ENCODE peak calls at places on chromosomes 12 and 14, in four cellular contexts. Z, Q, A and M are unnamed samples.

GRCh38 chr12:120496353-120497340 is 734 bp downstream of the DYNLL1 start:
- DNase-seq in Z (peak), Q (peak), A (peak), M (no peak)

GRCh38 chr12:97837401-97837800 is 374.8 kb downstream of the RMST start:
- DNase-seq in Z (no peak), Q (no peak), A (no peak), M (no peak)

GRCh38 chr12:44446181-44446580 is 429.9 kb downstream of the NELL2 start:
- DNase-seq in Z (no peak), Q (no peak), A (no peak), M (no peak)

GRCh38 chr12:89542912-89543592 is 17.2 kb upstream of the POC1B start:
- DNase-seq in Z (peak), Q (peak), A (no peak), M (peak)

GRCh38 chr14:99384446-99385417 is 95.9 kb downstream of the SETD3 start:
- DNase-seq in Z (no peak), Q (no peak), A (no peak), M (no peak)

GRCh38 chr12:6647083-6647604 is at the start of gene ACRBP:
- DNase-seq in Z (peak), Q (peak), A (peak), M (no peak)

GRCh38 chr12:131751335-131751734 is 40.4 kb downstream of the SFSWAP start:
- DNase-seq in Z (no peak), Q (no peak), A (no peak), M (no peak)

GRCh38 chr12:76766161-76766560 is 2.2 kb downstream of the ZDHHC17 start:
- DNase-seq in Z (no peak), Q (no peak), A (no peak), M (no peak)

GRCh38 chr14:81005540-81006228 is 50.3 kb downstream of the TSHR start:
- DNase-seq in Z (no peak), Q (no peak), A (no peak), M (no peak)

GRCh38 chr12:24039113-24039525 is 89.6 kb upstream of the SOX5 start:
- DNase-seq in Z (no peak), Q (no peak), A (no peak), M (no peak)

GRCh38 chr14:58078068-58078467 is 73.9 kb downstream of the ARMH4 start:
- DNase-seq in Z (no peak), Q (no peak), A (no peak), M (peak)

GRCh38 chr12:66423290-66423689 is 121.0 kb downstream of the HELB start:
- DNase-seq in Z (no peak), Q (no peak), A (no peak), M (no peak)

GRCh38 chr14:50937325-50937724 is 7.0 kb downstream of the PYGL start:
- DNase-seq in Z (no peak), Q (no peak), A (no peak), M (no peak)

GRCh38 chr12:6960291-6961277 is 9.4 kb downstream of the PTPN6 start:
- DNase-seq in Z (peak), Q (peak), A (peak), M (no peak)

GRCh38 chr12:20451759-20452158 is 83.4 kb downstream of the PDE3A start:
- DNase-seq in Z (no peak), Q (no peak), A (no peak), M (peak)

GRCh38 chr12:79886917-79887519 is 47.9 kb downstream of the PPP1R12A start:
- DNase-seq in Z (no peak), Q (no peak), A (no peak), M (no peak)

GRCh38 chr12:3310271-3311026 is 180.6 kb upstream of the PRMT8 start:
- DNase-seq in Z (no peak), Q (no peak), A (no peak), M (no peak)

GRCh38 chr12:89828575-89828974 is 119.9 kb upstream of the ATP2B1 start:
- DNase-seq in Z (no peak), Q (no peak), A (no peak), M (no peak)

GRCh38 chr12:79549531-79550271 is 141.1 kb downstream of the PAWR start:
- DNase-seq in Z (no peak), Q (no peak), A (no peak), M (no peak)

GRCh38 chr12:49578471-49579112 is 10.7 kb upstream of the MCRS1 start:
- DNase-seq in Z (no peak), Q (no peak), A (peak), M (no peak)

GRCh38 chr12:127654383-127654985 is 612.5 kb upstream of the TMEM132C start:
- DNase-seq in Z (no peak), Q (no peak), A (no peak), M (no peak)

GRCh38 chr12:94218244-94218643 is 69.9 kb downstream of the PLXNC1 start:
- DNase-seq in Z (no peak), Q (no peak), A (no peak), M (no peak)

GRCh38 chr12:94677778-94678177 is 27.4 kb upstream of the TMCC3 start:
- DNase-seq in Z (no peak), Q (no peak), A (no peak), M (no peak)

GRCh38 chr14:21647380-21647779 is 6.3 kb upstream of the OR4E2 start:
- DNase-seq in Z (no peak), Q (no peak), A (no peak), M (no peak)

GRCh38 chr14:49033131-49033530 is 553.0 kb downstream of the RPS29 start:
- DNase-seq in Z (no peak), Q (no peak), A (no peak), M (no peak)

GRCh38 chr12:14138495-14138894 is 157.1 kb upstream of the GRIN2B start:
- DNase-seq in Z (no peak), Q (no peak), A (no peak), M (no peak)

GRCh38 chr12:82627799-82628198 is 58.9 kb upstream of the TMTC2 start:
- DNase-seq in Z (no peak), Q (no peak), A (no peak), M (peak)

GRCh38 chr14:32531942-32532341 is 202.8 kb downstream of the AKAP6 start:
- DNase-seq in Z (no peak), Q (no peak), A (no peak), M (no peak)

GRCh38 chr12:64098709-64099354 is 123.3 kb downstream of the KICS2 start:
- DNase-seq in Z (no peak), Q (peak), A (no peak), M (no peak)

GRCh38 chr12:76543831-76544347 is 15.7 kb downstream of the OSBPL8 start:
- DNase-seq in Z (no peak), Q (no peak), A (no peak), M (no peak)

GRCh38 chr12:123752046-123752445 is 10.1 kb upstream of the DNAH10 start:
- DNase-seq in Z (no peak), Q (no peak), A (no peak), M (no peak)

GRCh38 chr14:61564623-61565091 is 130.7 kb upstream of the HIF1A start:
- DNase-seq in Z (no peak), Q (no peak), A (no peak), M (peak)

GRCh38 chr12:43066471-43066870 is 476.9 kb upstream of the PRICKLE1 start:
- DNase-seq in Z (no peak), Q (no peak), A (no peak), M (no peak)

GRCh38 chr14:99461411-99461810 is 19.2 kb downstream of the SETD3 start:
- DNase-seq in Z (no peak), Q (no peak), A (no peak), M (no peak)

GRCh38 chr12:92747151-92747550 is 44.4 kb downstream of the PLEKHG7 start:
- DNase-seq in Z (no peak), Q (no peak), A (no peak), M (no peak)

GRCh38 chr12:9971158-9971557 is at the start of gene CLEC12A:
- DNase-seq in Z (no peak), Q (no peak), A (no peak), M (no peak)

GRCh38 chr12:26492406-26492805 is 297.0 kb downstream of the SSPN start:
- DNase-seq in Z (no peak), Q (no peak), A (no peak), M (no peak)

GRCh38 chr12:53452159-53453077 is 516 bp downstream of the PCBP2 start:
- DNase-seq in Z (peak), Q (peak), A (peak), M (peak)
- TF ChIP-seq POLR2A in Z (peak), Q (peak), A (no peak), M (peak)

DNA sequence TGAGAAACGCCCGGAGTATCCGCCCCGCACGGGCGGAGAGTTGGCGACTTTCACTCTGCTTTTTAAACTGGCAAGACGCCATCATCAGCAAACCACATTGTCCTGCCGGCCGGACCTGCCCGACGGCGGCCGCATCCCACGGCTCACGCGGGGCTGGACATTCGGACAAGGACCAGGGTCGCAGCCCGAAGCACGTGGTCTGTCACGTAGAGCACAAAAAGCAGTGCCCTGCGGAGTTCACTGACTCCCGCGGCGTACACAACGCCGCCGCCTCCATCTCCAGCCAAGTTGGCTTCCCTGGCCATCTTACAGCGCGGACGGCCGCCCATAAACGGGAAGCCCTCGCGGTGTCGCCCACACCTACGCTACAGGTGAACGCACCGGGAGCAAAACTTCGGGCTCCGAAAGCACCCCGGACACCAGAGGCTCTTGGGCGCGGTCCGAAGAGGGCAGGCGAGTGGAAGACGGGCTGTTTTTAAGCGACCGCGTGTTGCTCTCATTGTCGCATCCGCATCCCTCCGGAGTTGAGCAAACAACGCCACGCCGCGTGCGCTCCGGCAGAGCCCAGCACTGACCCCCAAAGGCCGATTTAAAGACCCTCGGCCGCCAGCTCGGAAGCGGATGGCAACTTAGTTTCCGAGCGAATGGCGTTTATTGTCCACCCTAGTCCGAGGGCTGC is 966 bp downstream of the SINHCAF start:
- DNase-seq in Z (peak), Q (no peak), A (peak), M (peak)
- TF ChIP-seq POLR2A in Z (peak), Q (peak), A (no peak), M (no peak)

GRCh38 chr12:62603811-62604098 is 137.1 kb downstream of the MON2 start:
- DNase-seq in Z (no peak), Q (no peak), A (no peak), M (no peak)

GRCh38 chr12:62601765-62602444 is 135.3 kb downstream of the MON2 start:
- DNase-seq in Z (no peak), Q (no peak), A (no peak), M (no peak)

GRCh38 chr12:62604373-62604772 is 137.7 kb downstream of the MON2 start:
- DNase-seq in Z (no peak), Q (no peak), A (no peak), M (no peak)

GRCh38 chr12:62603061-62603810 is 136.6 kb downstream of the MON2 start:
- DNase-seq in Z (peak), Q (peak), A (peak), M (peak)

DNA sequence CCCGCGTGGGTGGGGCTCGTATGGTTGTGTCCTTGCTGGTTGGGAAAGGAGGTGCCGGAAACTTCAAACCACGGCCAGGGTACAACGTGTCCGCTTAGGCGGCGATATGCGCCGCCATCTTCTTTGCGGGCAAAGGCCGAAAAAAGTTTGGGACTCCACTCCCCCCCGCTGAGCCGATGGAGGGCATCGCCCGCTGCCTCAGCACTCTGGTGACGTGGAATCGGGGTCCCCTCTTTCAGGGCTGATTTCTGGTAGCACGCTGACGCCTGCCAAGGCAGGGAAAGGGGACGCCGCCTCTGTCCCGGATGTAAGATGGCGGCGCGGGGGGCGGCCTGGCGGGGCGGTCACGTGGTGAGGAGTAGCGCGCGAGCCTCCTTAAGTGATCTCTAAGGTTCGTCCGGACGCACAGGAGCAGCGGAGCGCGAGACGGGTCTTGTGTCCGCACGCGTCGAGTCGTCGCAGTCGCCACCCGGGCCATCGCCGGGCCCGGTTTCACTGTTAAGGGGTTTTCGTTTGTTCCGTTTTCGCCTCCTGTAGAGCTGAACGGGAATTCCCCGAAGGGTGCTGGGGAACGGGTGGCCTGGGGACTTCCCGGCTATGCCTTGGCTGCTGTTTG is 135.9 kb downstream of the MON2 start:
- DNase-seq in Z (peak), Q (peak), A (peak), M (peak)
- TF ChIP-seq POLR2A in Z (peak), Q (peak), A (peak), M (peak)

GRCh38 chr14:35401853-35402252 is 2.7 kb downstream of the NFKBIA start:
- DNase-seq in Z (no peak), Q (peak), A (no peak), M (no peak)

GRCh38 chr14:35401422-35401729 is 3.2 kb downstream of the NFKBIA start:
- DNase-seq in Z (no peak), Q (no peak), A (no peak), M (no peak)

GRCh38 chr14:35400707-35401421 is 3.7 kb downstream of the NFKBIA start:
- DNase-seq in Z (peak), Q (no peak), A (peak), M (no peak)

GRCh38 chr14:35398095-35398584 is 6.4 kb downstream of the NFKBIA start:
- DNase-seq in Z (no peak), Q (no peak), A (no peak), M (no peak)

DNA sequence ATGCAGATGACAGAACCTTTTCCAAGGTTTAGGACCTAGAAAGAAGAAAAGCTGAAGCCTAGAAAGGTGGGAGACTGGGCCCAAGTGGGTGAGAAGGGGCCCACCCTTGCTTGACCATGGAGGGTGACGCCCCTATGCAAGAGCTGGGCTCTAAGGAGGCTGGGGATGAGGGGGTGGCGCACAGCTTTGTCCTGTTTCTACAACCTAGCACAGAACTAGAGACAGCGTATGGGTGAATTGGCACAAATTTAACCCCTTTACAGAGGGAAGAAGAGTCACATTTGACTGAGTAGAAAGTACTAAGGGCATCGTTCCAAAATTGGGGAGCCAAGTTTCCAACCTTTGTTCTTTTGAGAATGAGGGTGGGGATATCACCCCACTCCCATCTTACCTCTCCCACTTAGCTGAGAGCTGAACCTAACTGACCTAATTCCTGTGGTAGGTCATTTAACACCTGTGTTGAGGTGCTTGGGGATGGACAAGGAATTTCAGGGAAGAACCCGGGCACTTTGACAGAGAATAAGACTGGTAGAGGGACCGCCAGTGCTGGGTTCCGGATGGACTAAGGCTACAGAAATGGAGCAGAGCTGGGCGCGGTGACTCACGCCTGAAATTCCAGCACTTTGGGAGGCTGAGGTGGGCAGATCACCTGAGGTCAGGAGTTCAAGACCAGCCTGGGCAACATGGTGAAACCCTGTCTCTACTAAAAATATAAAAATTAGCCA is 5.3 kb downstream of the NFKBIA start:
- DNase-seq in Z (no peak), Q (no peak), A (no peak), M (no peak)
- TF ChIP-seq POLR2A in Z (no peak), Q (no peak), A (peak), M (no peak)

DNA sequence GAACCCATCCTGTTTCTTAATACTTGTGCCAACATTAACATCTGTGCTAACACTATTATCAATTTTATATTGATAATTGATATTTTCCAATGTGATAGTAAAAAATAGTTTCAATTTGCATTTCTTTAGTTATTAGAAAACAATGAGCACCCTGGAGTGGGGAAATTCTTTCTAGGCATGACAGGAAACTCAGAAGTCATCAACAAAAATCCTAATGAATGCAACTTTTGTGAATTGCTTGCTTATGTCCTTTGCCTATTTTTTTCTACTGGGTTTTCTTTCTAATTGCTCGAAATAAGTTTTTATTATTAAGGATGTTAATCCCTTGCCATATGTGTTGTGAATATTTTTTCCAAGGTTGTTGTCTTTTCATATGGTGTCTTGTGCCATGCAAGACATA is 18.1 kb upstream of the WDR20 start:
- DNase-seq in Z (no peak), Q (no peak), A (no peak), M (no peak)
- TF ChIP-seq POLR2A in Z (no peak), Q (no peak), A (no peak), M (no peak)

DNA sequence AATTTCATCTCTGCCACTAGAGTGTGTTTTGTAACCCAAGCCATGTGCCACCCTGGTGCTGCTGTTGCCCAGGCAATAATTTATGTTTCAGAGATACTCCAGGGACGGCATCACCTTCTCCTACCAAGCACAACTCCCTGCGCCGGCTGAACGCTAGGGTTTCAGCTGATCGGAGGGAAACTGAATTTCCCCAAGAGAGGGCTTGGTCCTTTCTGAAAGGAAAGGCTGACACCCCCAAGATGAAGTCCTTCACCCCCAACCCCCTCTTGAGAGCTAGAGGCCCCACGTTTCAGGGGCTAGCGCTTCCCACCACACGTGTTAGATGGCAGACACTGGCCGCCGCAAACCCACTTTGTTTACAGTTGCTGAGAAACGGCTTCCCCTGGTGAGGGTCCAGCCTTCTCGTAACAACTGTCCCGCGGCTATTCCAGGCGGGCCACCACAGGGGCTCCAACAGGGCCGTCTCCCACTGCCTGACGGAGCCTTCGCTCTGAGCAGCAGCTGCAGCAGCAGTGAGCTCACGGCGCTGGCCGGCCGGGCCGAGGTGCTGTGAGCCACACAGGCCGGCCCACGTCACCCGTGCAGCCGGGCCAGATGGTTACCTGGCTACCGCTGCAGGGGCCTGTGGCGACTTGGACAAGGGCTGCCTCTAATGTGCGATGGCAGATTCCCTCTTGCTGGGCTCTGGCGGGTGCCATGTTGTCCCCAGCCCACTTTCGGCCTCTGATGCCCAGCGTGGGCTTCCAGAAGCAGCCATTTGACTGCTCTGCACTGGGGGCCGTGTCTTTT is 66.4 kb downstream of the TESC start:
- DNase-seq in Z (no peak), Q (peak), A (peak), M (no peak)
- TF ChIP-seq POLR2A in Z (no peak), Q (no peak), A (no peak), M (no peak)

DNA sequence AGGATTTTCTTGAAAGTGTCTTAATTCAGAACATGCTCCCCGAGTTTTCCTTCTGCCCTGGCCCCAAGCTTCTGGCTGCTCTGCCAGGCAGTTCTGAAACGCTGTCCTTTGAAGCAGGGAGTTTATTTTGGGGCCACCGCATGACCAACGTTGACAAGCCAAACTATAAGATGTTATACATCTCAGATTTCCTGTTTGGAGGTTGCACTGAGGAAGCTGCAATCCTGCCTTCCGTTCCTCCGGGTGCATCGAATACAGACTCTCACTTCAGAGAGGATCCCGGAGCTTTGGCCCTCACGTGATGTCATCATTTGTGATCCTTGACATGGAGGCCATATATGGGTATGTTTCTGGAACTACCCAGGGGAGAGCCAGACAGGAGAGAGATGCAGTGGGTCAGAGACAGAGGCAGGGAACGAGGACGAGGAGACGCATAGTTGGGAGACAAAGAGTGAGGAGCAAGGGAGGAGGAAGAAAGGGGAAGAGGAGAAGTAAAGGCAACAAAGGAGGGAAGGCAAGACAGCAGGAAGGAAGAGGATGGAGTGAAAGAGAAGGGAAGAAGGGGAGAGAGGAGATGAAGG is at the start of gene ASB2:
- DNase-seq in Z (peak), Q (no peak), A (no peak), M (no peak)
- TF ChIP-seq POLR2A in Z (peak), Q (no peak), A (no peak), M (no peak)